ENCODE peak calls at places on chromosomes 2 and 18, in eight cellular contexts. M is posterior vena cava; C is activated CD8-positive, alpha-beta memory T cell treated with anti-CD3 and anti-CD28 coated beads, Interleukin-2, amount 10 ng/mL, durations not matched to agents 7 days and 5 days; P is upper lobe of right lung; X is CD4-positive, CD25-positive, alpha-beta regulatory T cell; B is NCI-H446; F is cerebellar nuclear complex; E is GM06990. Q is an unnamed sample.
A peak's percentile ranks its signal among the peaks of the same experiment; 100 is the strongest.

GRCh38 chr18:731185-731584 is 18.8 kb upstream of the ENOSF1 start:
- DNase-seq in X (no peak), C (no peak), P (no peak), E (no peak), F (no peak), B (no peak), M (no peak), Q (no peak)

GRCh38 chr2:68302281-68302680 is 17.5 kb downstream of the CNRIP1 start:
- DNase-seq in M (no peak), E (no peak), P (no peak), F (no peak), X (no peak), C (no peak), B (no peak), Q (no peak)

GRCh38 chr2:32617790-32618189 is 10.1 kb upstream of the TTC27 start:
- DNase-seq in F (no peak), P (no peak), B (no peak), C (no peak), E (no peak), X (peak; percentile 9), M (no peak), Q (no peak)

GRCh38 chr2:211396815-211397214 is 840.4 kb downstream of the CPS1 start:
- DNase-seq in B (no peak), P (no peak), M (no peak), X (no peak), E (no peak), F (no peak), C (no peak), Q (no peak)

GRCh38 chr2:30368258-30368657 is 78.8 kb upstream of the LCLAT1 start:
- DNase-seq in F (no peak), E (no peak), X (no peak), P (peak; percentile 74), M (no peak), C (no peak), B (no peak), Q (no peak)

GRCh38 chr18:51621103-51621969 is 423.9 kb upstream of the MEX3C start:
- DNase-seq in M (no peak), B (peak; percentile 45), P (peak; percentile 64), X (peak; percentile 33), F (no peak), E (no peak), C (peak; percentile 51), Q (peak; percentile 72)

GRCh38 chr2:161030260-161031063 is 129.8 kb upstream of the TANK start:
- DNase-seq in B (no peak), E (no peak), P (no peak), F (no peak), C (no peak), X (no peak), M (no peak), Q (no peak)

GRCh38 chr2:501130-501529 is 176.1 kb downstream of the TMEM18 start:
- DNase-seq in X (no peak), E (no peak), M (no peak), P (no peak), B (no peak), F (no peak), C (no peak), Q (no peak)

GRCh38 chr2:222448806-222449205 is 24.5 kb downstream of the SGPP2 start:
- DNase-seq in P (no peak), F (no peak), C (no peak), X (no peak), E (no peak), M (no peak), B (no peak), Q (no peak)

GRCh38 chr2:175147196-175147595 is 20.8 kb downstream of the ATF2 start:
- DNase-seq in B (no peak), F (no peak), E (no peak), P (no peak), C (no peak), X (no peak), M (no peak), Q (no peak)

GRCh38 chr2:148603562-148603920 is 41.0 kb upstream of the EPC2 start:
- DNase-seq in F (no peak), E (peak; percentile 60), B (no peak), P (no peak), C (peak; percentile 66), M (no peak), X (peak; percentile 57), Q (peak; percentile 89)

GRCh38 chr2:85740193-85740592 is 13.6 kb upstream of the ATOH8 start:
- DNase-seq in X (no peak), F (no peak), P (no peak), E (no peak), M (no peak), C (no peak), B (no peak), Q (no peak)

GRCh38 chr18:43563780-43564179 is 286.5 kb upstream of the SYT4 start:
- DNase-seq in P (no peak), X (peak; percentile 0), M (no peak), E (no peak), C (no peak), B (peak; percentile 43), F (no peak), Q (peak; percentile 16)

GRCh38 chr2:196489366-196489765 is 150.1 kb upstream of the CCDC150 start:
- DNase-seq in E (no peak), F (no peak), X (no peak), P (no peak), B (no peak), C (no peak), M (no peak), Q (no peak)

GRCh38 chr2:136361521-136361920 is 243.6 kb upstream of the CXCR4 start:
- DNase-seq in B (no peak), P (no peak), C (no peak), X (no peak), E (no peak), F (no peak), M (no peak), Q (no peak)

GRCh38 chr2:71583876-71584275 is 130.5 kb downstream of the DYSF start:
- DNase-seq in P (no peak), E (no peak), X (no peak), B (no peak), M (no peak), F (no peak), C (no peak), Q (no peak)

GRCh38 chr2:204177977-204178522 is 241.5 kb downstream of the ICOS start:
- DNase-seq in M (peak; percentile 70), F (no peak), X (peak; percentile 72), E (no peak), C (peak; percentile 75), B (no peak), P (peak; percentile 70), Q (peak; percentile 50)

GRCh38 chr2:237165405-237166276 is 80.0 kb downstream of the COPS8 start:
- DNase-seq in P (no peak), E (no peak), B (no peak), X (no peak), F (no peak), C (no peak), M (no peak), Q (peak; percentile 14)

GRCh38 chr2:196514641-196515040 is 124.9 kb upstream of the CCDC150 start:
- DNase-seq in X (no peak), B (no peak), F (no peak), P (no peak), M (no peak), E (no peak), C (no peak), Q (no peak)

GRCh38 chr2:136327162-136327852 is 209.4 kb upstream of the CXCR4 start:
- DNase-seq in P (no peak), X (peak; percentile 89), M (no peak), E (peak; percentile 75), B (no peak), F (no peak), C (peak; percentile 85), Q (peak; percentile 93)

GRCh38 chr2:120465701-120465988 is 119.7 kb downstream of the INHBB start:
- DNase-seq in B (no peak), F (no peak), C (no peak), E (no peak), M (no peak), X (no peak), P (peak; percentile 23), Q (no peak)

GRCh38 chr2:177164584-177165052 is 48.0 kb upstream of the HNRNPA3 start:
- DNase-seq in F (peak; percentile 28), M (peak; percentile 90), P (peak; percentile 82), E (peak; percentile 56), C (peak; percentile 86), X (peak; percentile 81), B (peak; percentile 90), Q (peak; percentile 84)

GRCh38 chr18:61892683-61893303 is at the start of gene RNF152:
- DNase-seq in M (no peak), X (no peak), C (no peak), F (no peak), E (peak; percentile 22), P (peak; percentile 63), B (no peak), Q (peak; percentile 8)

GRCh38 chr2:29053680-29054400 is 20.5 kb downstream of the PCARE start:
- DNase-seq in B (no peak), M (no peak), F (no peak), X (no peak), C (no peak), P (no peak), E (no peak), Q (no peak)

GRCh38 chr2:41965886-41966285 is 81.9 kb upstream of the PKDCC start:
- DNase-seq in E (no peak), M (peak; percentile 88), X (no peak), F (no peak), P (no peak), C (no peak), B (no peak), Q (no peak)